ENCODE peak calls at places on chromosome 13, in five cellular contexts. N, Z, S, O and P are unnamed samples.

GRCh38 chr13:35514801-35515502 is 38.5 kb upstream of the MAB21L1 start:
- DNase-seq in S (no peak), Z (no peak), O (no peak), N (peak; percentile 42), P (no peak)

GRCh38 chr13:70385852-70386251 is 277.6 kb upstream of the KLHL1 start:
- DNase-seq in S (no peak), O (no peak), Z (no peak), N (no peak), P (no peak)

GRCh38 chr13:96779691-96780090 is 214.6 kb downstream of the OXGR1 start:
- DNase-seq in S (no peak), O (no peak), N (no peak), Z (no peak), P (no peak)

GRCh38 chr13:73335226-73335625 is 276.4 kb downstream of the KLF5 start:
- DNase-seq in Z (peak; percentile 67), S (peak; percentile 95), N (no peak), O (no peak), P (peak; percentile 86)

GRCh38 chr13:24663089-24663395 is 17.2 kb upstream of the ATP12A start:
- DNase-seq in S (no peak), O (no peak), N (no peak), Z (no peak), P (no peak)

GRCh38 chr13:112893570-112894422 is 75.2 kb upstream of the MCF2L start:
- DNase-seq in N (peak; percentile 71), S (no peak), Z (peak; percentile 23), O (peak; percentile 84), P (peak; percentile 33)

GRCh38 chr13:98658131-98658530 is 81.2 kb upstream of the STK24 start:
- DNase-seq in O (no peak), N (no peak), Z (no peak), S (peak; percentile 30), P (peak; percentile 81)

GRCh38 chr13:26186995-26187394 is 35.1 kb downstream of the RNF6 start:
- DNase-seq in Z (peak; percentile 4), S (no peak), O (no peak), N (peak; percentile 31), P (peak; percentile 29)

GRCh38 chr13:113053801-113054604 is 51.6 kb upstream of the F7 start:
- DNase-seq in S (no peak), N (no peak), O (no peak), Z (no peak), P (no peak)

DNA sequence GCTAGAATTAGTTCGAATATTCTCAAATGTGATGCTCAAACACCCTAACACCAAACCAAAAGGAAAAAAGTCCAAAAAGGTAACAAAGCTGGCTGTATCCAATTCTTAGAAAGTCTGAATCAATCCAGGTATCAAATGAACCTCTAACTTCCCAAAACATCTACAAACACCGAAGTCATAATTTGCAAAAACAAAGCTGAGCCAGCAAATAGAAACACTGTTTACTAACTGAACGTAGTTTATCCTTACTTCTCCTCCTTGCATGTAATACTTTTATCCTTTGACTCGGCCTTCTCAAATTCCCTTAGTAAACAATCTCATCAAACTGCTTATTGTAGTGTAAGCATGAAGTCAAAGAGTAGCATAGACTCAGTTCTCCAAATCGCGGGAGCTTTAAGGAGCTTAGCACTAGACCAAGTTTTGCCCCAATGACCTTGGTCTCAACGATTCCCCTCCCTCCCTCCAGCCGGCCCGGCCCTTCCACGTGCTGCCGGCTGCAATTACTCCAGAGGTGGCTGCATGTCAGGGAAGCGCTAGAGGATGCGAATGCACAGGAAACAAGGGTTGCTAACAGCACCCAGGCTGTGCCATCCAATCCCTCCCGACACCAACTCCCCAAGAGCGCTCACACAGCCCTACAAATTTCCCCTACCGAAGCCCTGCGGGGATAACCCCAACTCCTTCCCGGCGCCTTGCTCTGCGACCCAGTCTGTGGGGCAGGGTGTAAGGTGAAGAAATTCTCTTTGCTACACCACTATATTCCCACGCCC is 693 bp downstream of the XPO4 start:
- DNase-seq in S (peak; percentile 49), N (peak; percentile 74), Z (peak; percentile 33), O (peak; percentile 64), P (peak; percentile 75)
- TF ChIP-seq EZH2 in S (no peak), N (no peak), Z (no peak), O (no peak), P (no peak)

GRCh38 chr13:76378767-76379166 is 507.4 kb downstream of the KCTD12 start:
- DNase-seq in O (no peak), S (no peak), N (no peak), Z (no peak), P (no peak)
- TF ChIP-seq EZH2 in O (no peak), S (no peak), N (no peak), Z (no peak), P (no peak)

GRCh38 chr13:50387124-50387581 is 371.9 kb downstream of the KCNRG start:
- DNase-seq in S (no peak), N (peak; percentile 72), Z (peak; percentile 44), O (peak; percentile 65), P (peak; percentile 47)
- TF ChIP-seq EZH2 in S (no peak), N (no peak), Z (no peak), O (no peak), P (no peak)

GRCh38 chr13:61413572-61413971 is 2.1 kb downstream of the PCDH20 start:
- DNase-seq in N (peak; percentile 33), S (no peak), O (no peak), Z (no peak), P (no peak)
- TF ChIP-seq EZH2 in N (peak; percentile 51), S (no peak), O (no peak), Z (no peak), P (no peak)

DNA sequence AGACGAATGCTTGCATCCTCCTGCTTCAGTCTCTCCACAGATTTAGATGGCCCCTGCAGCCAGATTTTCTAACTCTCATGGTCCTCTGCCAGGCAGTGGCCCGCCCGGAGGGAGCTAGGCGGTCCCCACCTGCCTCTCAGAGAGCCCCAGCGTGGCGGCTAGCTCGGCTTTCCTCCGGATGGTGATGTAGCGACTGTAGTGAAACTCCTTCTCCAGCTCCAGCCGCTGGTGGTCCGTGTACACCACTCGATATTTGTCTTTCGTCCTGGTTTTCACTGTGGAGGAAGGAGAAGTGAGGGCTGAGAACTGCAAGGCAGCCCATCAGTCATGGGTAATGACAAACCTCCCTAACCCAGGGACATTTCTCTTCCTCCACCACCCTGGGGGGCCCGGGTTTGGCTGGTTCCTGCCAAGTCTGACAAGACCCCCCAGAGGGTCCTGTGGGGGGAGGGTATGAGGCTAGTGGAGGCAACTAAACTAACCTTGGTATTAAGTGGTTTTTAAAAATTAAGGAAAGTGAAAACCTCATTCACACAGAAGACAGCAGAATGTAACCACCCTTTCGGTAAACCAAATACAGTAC is 4.3 kb downstream of the CDX2 start:
- DNase-seq in O (no peak), S (no peak), N (no peak), Z (no peak), P (no peak)
- TF ChIP-seq EZH2 in O (no peak), S (no peak), N (no peak), Z (no peak), P (peak; percentile 34)

GRCh38 chr13:21674271-21675009 is 3.6 kb downstream of the FGF9 start:
- DNase-seq in Z (no peak), S (no peak), N (peak; percentile 65), O (peak; percentile 13), P (peak; percentile 42)

GRCh38 chr13:21675095-21676007 is 4.5 kb downstream of the FGF9 start:
- DNase-seq in N (peak; percentile 61), Z (no peak), O (no peak), S (no peak), P (peak; percentile 25)

GRCh38 chr13:21671793-21672680 is 1.2 kb downstream of the FGF9 start:
- DNase-seq in Z (no peak), O (no peak), S (no peak), N (peak; percentile 46), P (no peak)

GRCh38 chr13:21672811-21673591 is 2.1 kb downstream of the FGF9 start:
- DNase-seq in N (no peak), O (no peak), Z (no peak), S (no peak), P (peak; percentile 20)

GRCh38 chr13:21673592-21674270 is 2.9 kb downstream of the FGF9 start:
- DNase-seq in Z (peak; percentile 31), S (peak; percentile 47), N (peak; percentile 83), O (peak; percentile 19), P (peak; percentile 63)
- TF ChIP-seq EZH2 in Z (no peak), S (no peak), N (peak; percentile 52), O (no peak), P (no peak)

DNA sequence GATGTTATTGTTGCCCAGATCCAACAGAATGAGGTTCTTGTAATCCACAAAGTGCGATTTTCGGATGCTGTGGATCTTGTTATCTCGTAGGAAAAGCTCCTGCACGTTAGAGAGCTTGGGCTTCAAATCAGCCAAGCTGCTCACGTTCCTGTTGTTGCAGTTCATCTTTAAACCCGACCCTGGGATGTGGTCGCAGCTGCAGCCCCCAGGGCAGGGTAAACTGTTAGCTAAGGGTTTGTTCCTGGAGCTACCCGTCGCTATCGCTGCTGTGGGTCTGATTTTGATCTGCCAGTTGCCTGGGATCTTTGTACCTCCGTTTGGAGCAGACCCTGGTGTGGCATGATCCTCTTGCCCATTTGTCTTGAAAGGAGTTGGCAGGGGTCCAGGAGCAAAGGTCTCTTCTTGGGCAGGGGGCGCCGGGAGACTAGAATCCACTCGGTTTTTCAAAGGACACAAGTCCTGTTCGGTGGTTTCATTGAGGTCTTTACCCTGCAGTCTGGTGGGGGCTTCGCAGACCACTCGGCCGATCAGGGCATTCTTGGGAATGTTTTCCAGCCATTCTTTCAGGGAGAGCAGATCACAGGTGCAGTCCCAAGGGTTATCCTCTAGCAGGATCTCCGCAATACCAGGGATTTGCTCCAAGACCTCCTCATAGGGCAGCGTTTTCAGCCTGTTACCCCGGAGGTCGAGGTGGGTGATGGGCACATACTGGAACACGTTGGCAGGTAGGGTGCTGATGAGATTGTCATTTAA is 1.8 kb downstream of the SLITRK1 start:
- DNase-seq in O (no peak), S (no peak), N (peak; percentile 28), Z (no peak), P (no peak)
- TF ChIP-seq EZH2 in O (no peak), S (no peak), N (peak; percentile 6), Z (no peak), P (no peak)

DNA sequence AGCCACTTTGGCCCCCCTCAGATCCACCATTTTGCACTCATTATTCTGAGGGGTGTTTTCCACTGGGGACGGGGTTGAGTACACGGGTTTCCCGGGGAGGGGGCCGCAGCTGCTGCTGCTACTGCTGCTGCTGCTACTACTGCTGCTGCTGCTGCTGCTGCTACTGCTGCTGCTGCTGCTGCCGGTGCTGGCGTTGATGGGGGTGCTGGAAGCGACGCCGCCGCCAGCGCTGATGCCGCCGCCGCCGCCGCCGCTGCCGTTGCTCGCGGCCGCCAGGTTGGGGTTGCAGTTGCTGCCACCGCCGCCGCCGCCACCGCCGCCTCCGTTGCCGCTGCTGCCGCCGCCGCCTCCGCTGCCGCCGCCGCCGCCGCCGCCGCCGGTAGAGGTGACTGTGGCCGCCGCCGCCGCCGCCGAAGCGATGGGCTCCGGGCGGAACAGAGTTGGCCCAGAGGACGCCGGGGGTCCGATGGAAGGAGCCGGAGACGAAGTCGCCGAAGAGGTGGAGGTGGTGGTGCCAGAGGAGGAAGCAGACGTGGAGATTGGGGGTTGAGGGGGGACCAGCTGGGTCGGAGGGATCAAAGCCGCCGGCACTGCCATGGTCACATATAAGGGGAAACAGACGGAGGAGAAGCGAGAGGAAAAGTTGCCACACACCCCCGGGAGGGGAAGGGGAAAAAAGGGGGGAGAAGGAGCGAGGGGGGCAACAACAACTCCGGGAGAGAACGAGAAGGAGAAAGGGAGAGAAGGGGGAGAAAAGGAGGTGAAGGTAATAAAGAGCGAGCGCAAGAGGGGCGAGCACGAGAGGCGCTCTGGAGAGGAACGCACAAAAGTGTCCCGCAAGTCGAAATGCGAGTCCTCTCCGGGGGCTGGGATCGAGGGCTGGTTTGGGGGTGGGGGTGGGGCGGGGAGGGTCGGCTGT is 572 bp downstream of the DACH1 start:
- DNase-seq in N (peak; percentile 33), S (peak; percentile 1), O (no peak), Z (peak; percentile 14), P (peak; percentile 24)
- TF ChIP-seq EZH2 in N (peak; percentile 81), S (peak; percentile 56), O (no peak), Z (no peak), P (no peak)